ENCODE peak calls at places on chromosomes 11 and 22, in four cellular contexts. V, E, U and T are unnamed samples.

GRCh38 chr11:70727899-70728620 is 329.7 kb downstream of the CTTN start:
- ATAC-seq in V (no peak), E (no peak), U (no peak), T (no peak)

GRCh38 chr22:21760640-21761039 is 25.0 kb upstream of the YPEL1 start:
- ATAC-seq in V (no peak), E (no peak), U (no peak), T (no peak)

GRCh38 chr11:45178890-45179663 is 32.6 kb downstream of the PRDM11 start:
- ATAC-seq in V (no peak), E (no peak), U (no peak), T (no peak)

GRCh38 chr11:2202071-2202899 is 30.7 kb upstream of the TH start:
- ATAC-seq in V (no peak), E (no peak), U (no peak), T (no peak)

GRCh38 chr11:76335827-76336226 is 45.1 kb downstream of the THAP12 start:
- ATAC-seq in V (no peak), E (no peak), U (no peak), T (no peak)

GRCh38 chr11:47351159-47352126 is 1.1 kb downstream of the MYBPC3 start:
- ATAC-seq in V (no peak), E (no peak), U (peak), T (no peak)

GRCh38 chr11:46285594-46286033 is 8.2 kb downstream of the CREB3L1 start:
- ATAC-seq in V (no peak), E (no peak), U (peak), T (no peak)

GRCh38 chr22:50308597-50308935 is 1.1 kb upstream of the PLXNB2 start:
- ATAC-seq in V (no peak), E (no peak), U (peak), T (no peak)

GRCh38 chr11:12731841-12732336 is 57.7 kb downstream of the TEAD1 start:
- ATAC-seq in V (no peak), E (no peak), U (no peak), T (no peak)

GRCh38 chr11:120842195-120842594 is 181.7 kb upstream of the TBCEL start:
- ATAC-seq in V (no peak), E (no peak), U (no peak), T (no peak)

GRCh38 chr11:92779746-92780145 is 189.7 kb upstream of the MTNR1B start:
- ATAC-seq in V (no peak), E (no peak), U (no peak), T (no peak)

GRCh38 chr11:60944504-60945294 is 7.3 kb downstream of the SLC15A3 start:
- ATAC-seq in V (no peak), E (no peak), U (no peak), T (peak)

GRCh38 chr11:111035746-111036145 is 209.8 kb upstream of the POU2AF2 start:
- ATAC-seq in V (no peak), E (no peak), U (no peak), T (no peak)

GRCh38 chr22:33393432-33393831 is 335.3 kb upstream of the SYN3 start:
- ATAC-seq in V (no peak), E (no peak), U (no peak), T (no peak)

GRCh38 chr11:80815752-80816453 is 1375.1 kb upstream of the TENM4 start:
- ATAC-seq in V (no peak), E (no peak), U (no peak), T (peak)

GRCh38 chr11:99670268-99670667 is 649.5 kb downstream of the CNTN5 start:
- ATAC-seq in V (no peak), E (no peak), U (no peak), T (no peak)

GRCh38 chr22:17172172-17172833 is 13.2 kb upstream of the HDHD5 start:
- ATAC-seq in V (no peak), E (no peak), U (peak), T (no peak)